ENCODE peak calls at places on chromosomes 7 and 10, in seven cellular contexts. V is uterus, U is A549, G is aorta, L is heart left ventricle, F is fibroblast of lung, I is left lung. D is an unnamed sample. For H3K9me3 and H3K4me1, the result is how much of the 10 kb centered on the place peaks cover.

GRCh38 chr7:41825927-41826480 is 123.1 kb upstream of the INHBA start:
- DNase-seq in L (no peak), I (no peak), V (no peak), G (no peak), F (peak), U (no peak), D (no peak)

GRCh38 chr10:119111968-119112515 is 8.1 kb downstream of the DENND10 start:
- DNase-seq in I (no peak), G (no peak), V (no peak), L (no peak), F (peak), U (no peak), D (no peak)

GRCh38 chr10:80436459-80437098 is 17.5 kb upstream of the TSPAN14 start:
- DNase-seq in G (no peak), L (no peak), U (no peak), F (no peak), V (no peak), I (no peak), D (no peak)

GRCh38 chr10:17787087-17787942 is 21.8 kb upstream of the MRC1 start:
- DNase-seq in V (no peak), L (no peak), I (no peak), G (no peak), F (peak), U (peak), D (no peak)

GRCh38 chr10:80535671-80536360 is 1.9 kb upstream of the SH2D4B start:
- DNase-seq in G (peak), L (peak), V (peak), I (peak), F (peak), U (peak), D (peak)

GRCh38 chr7:99314504-99314903 is 11.2 kb upstream of the ARPC1A start:
- DNase-seq in F (no peak), G (no peak), I (no peak), U (peak), V (no peak), L (no peak), D (no peak)

GRCh38 chr10:122856902-122857301 is 11.2 kb upstream of the CUZD1 start:
- DNase-seq in I (no peak), V (no peak), F (peak), L (no peak), G (no peak), U (no peak), D (no peak)

GRCh38 chr7:77933394-77933793 is 134.8 kb downstream of the PHTF2 start:
- DNase-seq in I (no peak), F (peak), L (no peak), G (no peak), V (no peak), U (peak), D (no peak)

GRCh38 chr10:8513155-8514147 is 459.0 kb downstream of the GATA3 start:
- DNase-seq in F (no peak), V (no peak), I (no peak), U (no peak), L (no peak), G (no peak), D (no peak)

GRCh38 chr7:69871213-69871885 is 273.1 kb downstream of the AUTS2 start:
- DNase-seq in U (peak), I (no peak), V (no peak), L (no peak), G (no peak), F (peak), D (no peak)

GRCh38 chr10:110501142-110501937 is 3.6 kb downstream of the DUSP5 start:
- DNase-seq in U (peak), F (peak), I (peak), L (peak), G (peak), V (peak), D (peak)

GRCh38 chr10:87966454-87966853 is 103.0 kb downstream of the PTEN start:
- DNase-seq in G (no peak), F (peak), L (no peak), V (no peak), I (no peak), U (no peak), D (no peak)

GRCh38 chr10:3783313-3783689 is 1.7 kb downstream of the KLF6 start:
- DNase-seq in L (peak), G (peak), V (peak), U (peak), F (peak), I (peak), D (no peak)

DNA sequence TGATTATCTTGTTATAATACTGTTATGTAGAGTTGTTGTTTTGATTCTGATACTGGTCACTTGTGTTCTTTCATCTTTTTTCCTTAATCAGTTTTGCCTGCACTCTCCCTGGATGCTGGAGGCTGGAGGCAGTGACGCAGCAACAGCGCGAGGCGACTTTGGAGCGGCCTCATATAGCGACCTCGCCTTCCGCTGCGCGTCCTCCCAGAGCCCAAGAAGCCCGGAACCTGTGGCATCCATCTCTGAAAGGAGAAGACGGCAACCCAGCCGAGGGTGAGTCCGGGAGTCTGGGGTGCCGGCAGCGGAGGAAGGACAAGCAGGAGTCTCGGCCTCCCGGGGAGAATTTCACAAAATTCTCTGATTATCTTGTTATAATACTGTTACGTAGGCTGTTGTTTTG is 161.2 kb downstream of the ZNF33B start:
- DNase-seq in U (no peak), V (no peak), F (no peak), I (no peak), L (no peak), G (no peak), D (no peak)
- H3K9me3 ChIP-seq in U (under half), V (under half), F (under half), I (under half), L (under half), G (under half), D (under half)

GRCh38 chr10:48450233-48450810 is 143.8 kb downstream of the MAPK8 start:
- DNase-seq in L (peak), V (no peak), F (no peak), U (no peak), I (no peak), G (peak), D (peak)

GRCh38 chr10:48449501-48450232 is 143.2 kb downstream of the MAPK8 start:
- DNase-seq in G (peak), I (no peak), L (peak), U (no peak), V (no peak), F (no peak), D (peak)

GRCh38 chr10:48452879-48453412 is 146.5 kb downstream of the MAPK8 start:
- DNase-seq in U (no peak), F (no peak), I (no peak), G (peak), V (no peak), L (no peak), D (no peak)

GRCh38 chr10:48451969-48452878 is 145.7 kb downstream of the MAPK8 start:
- DNase-seq in I (no peak), F (no peak), V (no peak), U (no peak), G (peak), L (no peak), D (peak)

DNA sequence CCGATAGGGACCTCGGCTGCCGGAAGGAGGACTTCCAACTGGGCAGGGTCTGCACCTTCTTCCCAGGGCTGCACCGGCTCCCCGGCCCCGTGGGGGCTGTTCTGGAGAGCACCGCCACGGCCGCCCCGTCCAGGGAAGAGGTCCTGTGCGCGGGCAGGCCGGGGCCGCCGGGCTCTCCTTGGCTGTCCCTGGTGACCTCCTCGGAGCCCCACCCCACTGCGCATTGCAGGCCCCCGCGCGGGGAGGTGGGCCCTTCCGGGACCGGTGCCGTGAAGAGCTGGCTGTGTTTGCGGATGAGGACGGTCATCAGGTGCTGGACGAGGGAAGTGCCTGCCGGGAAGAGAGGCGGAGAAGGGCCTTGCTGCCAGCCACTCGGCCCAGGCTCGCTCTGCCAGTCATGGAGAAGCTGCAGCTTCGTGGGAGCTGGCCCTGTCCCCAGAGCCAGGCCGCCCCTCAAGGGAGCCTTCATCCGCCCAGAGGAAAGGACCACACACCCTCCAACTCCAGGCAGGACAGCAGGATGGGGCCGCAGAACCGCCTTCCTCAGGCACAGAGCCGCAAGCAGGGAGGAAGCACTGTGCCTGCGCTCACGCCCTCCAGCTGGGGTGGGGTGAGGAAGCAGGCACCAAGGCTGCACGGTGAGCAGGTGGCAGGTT is 144.5 kb downstream of the MAPK8 start:
- DNase-seq in G (peak), L (peak), V (no peak), F (no peak), U (no peak), I (no peak), D (peak)
- H3K4me1 ChIP-seq in G (under half), L (under half), V (under half), F (under half), U (under half), I (under half), D (under half)

DNA sequence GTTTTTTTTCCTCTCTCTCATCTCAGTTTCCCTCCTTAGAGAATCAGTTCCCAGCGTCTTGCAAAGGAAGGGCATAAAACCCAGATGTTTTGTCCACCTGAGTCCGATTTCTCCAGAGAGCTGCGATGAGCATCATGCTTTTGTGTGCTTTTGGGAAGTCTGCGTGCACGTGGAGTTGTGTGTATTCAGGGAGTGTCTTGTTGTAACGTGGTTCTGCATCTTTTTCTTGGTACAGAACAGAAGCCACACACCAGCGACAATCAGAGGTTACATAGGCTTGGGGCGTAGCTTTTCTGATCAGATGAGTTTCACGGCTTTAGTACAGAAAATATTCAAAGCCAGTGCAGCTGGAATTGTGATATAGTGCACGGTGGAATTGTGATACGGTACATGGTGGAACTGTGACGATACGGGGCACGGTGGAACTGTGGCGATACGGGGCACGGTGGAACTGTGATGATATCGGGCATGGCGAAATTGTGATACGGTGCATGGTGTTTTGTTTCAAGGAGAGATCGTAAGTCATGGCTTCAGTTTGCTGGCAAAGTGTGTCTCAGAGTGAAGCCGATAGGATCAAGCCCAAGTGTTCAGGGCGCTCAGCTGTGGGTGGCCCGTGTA is 32.8 kb downstream of the FOXK1 start:
- DNase-seq in G (no peak), U (no peak), F (no peak), L (no peak), I (no peak), V (no peak), D (no peak)
- H3K4me3 ChIP-seq in G (no peak), U (no peak), F (peak), L (peak), I (peak), V (no peak), D (no peak)

GRCh38 chr7:158175779-158176178 is 411.8 kb downstream of the PTPRN2 start:
- DNase-seq in V (no peak), L (no peak), U (no peak), I (no peak), G (no peak), F (no peak), D (no peak)
- H3K9me3 ChIP-seq in V (under half), L (under half), U (under half), I (under half), G (under half), F (under half), D (under half)

GRCh38 chr10:130554701-130555410 is 418.7 kb downstream of the GLRX3 start:
- DNase-seq in F (no peak), L (no peak), I (no peak), G (no peak), U (no peak), V (no peak), D (peak)
- H3K4me1 ChIP-seq in F (under half), L (under half), I (under half), G (under half), U (under half), V (under half), D (under half)